ENCODE peak calls at places on chromosomes 11 and 22, in nine cellular contexts. E, I, C, L, B, Z, N, W and R are unnamed samples.

GRCh38 chr11:8082391-8083087 is 1.5 kb downstream of the TUB start:
- DNase-seq in Z (no peak), W (no peak), N (peak; percentile 59), C (no peak), E (no peak), L (no peak), B (no peak), I (no peak), R (peak; percentile 67)

GRCh38 chr11:64870176-64870892 is 8.1 kb downstream of the EHD1 start:
- DNase-seq in L (no peak), B (no peak), E (no peak), I (peak; percentile 58), N (no peak), W (peak; percentile 66), Z (no peak), C (no peak), R (peak; percentile 76)

GRCh38 chr11:2584812-2585565 is 114.8 kb downstream of the KCNQ1OT1 start:
- DNase-seq in B (peak; percentile 30), L (no peak), W (no peak), I (no peak), C (no peak), N (peak; percentile 21), Z (no peak), E (peak; percentile 11), R (peak; percentile 3)

GRCh38 chr11:128575956-128576340 is 11.4 kb downstream of the ETS1 start:
- DNase-seq in B (no peak), L (no peak), C (no peak), N (no peak), W (peak; percentile 83), Z (no peak), I (no peak), E (no peak), R (no peak)

GRCh38 chr22:20158366-20159036 is 7.6 kb upstream of the CCDC188 start:
- DNase-seq in L (no peak), B (no peak), N (no peak), I (no peak), C (no peak), E (no peak), Z (no peak), W (no peak), R (no peak)

GRCh38 chr11:119155733-119156492 is 7.1 kb downstream of the ABCG4 start:
- DNase-seq in L (no peak), E (no peak), Z (peak; percentile 41), I (no peak), N (peak; percentile 59), C (no peak), W (no peak), B (no peak), R (no peak)

GRCh38 chr11:102347526-102348331 is 715 bp downstream of the BIRC2 start:
- DNase-seq in Z (peak; percentile 76), C (no peak), I (peak; percentile 29), E (no peak), N (no peak), L (no peak), B (no peak), W (peak; percentile 55), R (peak; percentile 71)

GRCh38 chr22:27420817-27421361 is 380.7 kb downstream of the MN1 start:
- DNase-seq in N (no peak), W (peak; percentile 93), Z (peak; percentile 52), L (peak; percentile 82), I (peak; percentile 93), C (no peak), E (peak; percentile 84), B (peak; percentile 64), R (peak; percentile 60)

GRCh38 chr11:77379253-77379652 is 77.8 kb upstream of the GDPD4 start:
- DNase-seq in W (no peak), E (no peak), B (no peak), C (no peak), I (peak; percentile 42), N (no peak), Z (no peak), L (no peak), R (no peak)

GRCh38 chr11:70522613-70523311 is 124.4 kb downstream of the CTTN start:
- DNase-seq in Z (no peak), N (peak; percentile 35), I (no peak), C (no peak), B (no peak), W (no peak), L (no peak), E (no peak), R (no peak)

GRCh38 chr11:11072067-11072466 is 214.2 kb upstream of the ZBED5 start:
- DNase-seq in E (no peak), Z (no peak), C (no peak), B (no peak), N (peak; percentile 56), W (no peak), L (no peak), I (no peak), R (no peak)

GRCh38 chr22:46509416-46510089 is 27.9 kb downstream of the CELSR1 start:
- DNase-seq in E (no peak), W (no peak), I (no peak), C (no peak), Z (no peak), B (no peak), L (no peak), N (no peak), R (peak; percentile 2)

GRCh38 chr11:112795896-112796686 is 165.1 kb upstream of the NCAM1 start:
- DNase-seq in E (no peak), I (no peak), C (no peak), L (no peak), W (no peak), Z (no peak), B (no peak), N (no peak), R (peak; percentile 17)

GRCh38 chr11:108825381-108825780 is 160.5 kb downstream of the DDX10 start:
- DNase-seq in C (no peak), I (no peak), E (no peak), B (no peak), L (no peak), W (no peak), Z (no peak), N (no peak), R (no peak)

GRCh38 chr11:88535916-88536547 is 198.5 kb upstream of the CTSC start:
- DNase-seq in Z (no peak), B (no peak), N (no peak), W (peak; percentile 91), E (no peak), I (no peak), C (no peak), L (no peak), R (peak; percentile 17)

DNA sequence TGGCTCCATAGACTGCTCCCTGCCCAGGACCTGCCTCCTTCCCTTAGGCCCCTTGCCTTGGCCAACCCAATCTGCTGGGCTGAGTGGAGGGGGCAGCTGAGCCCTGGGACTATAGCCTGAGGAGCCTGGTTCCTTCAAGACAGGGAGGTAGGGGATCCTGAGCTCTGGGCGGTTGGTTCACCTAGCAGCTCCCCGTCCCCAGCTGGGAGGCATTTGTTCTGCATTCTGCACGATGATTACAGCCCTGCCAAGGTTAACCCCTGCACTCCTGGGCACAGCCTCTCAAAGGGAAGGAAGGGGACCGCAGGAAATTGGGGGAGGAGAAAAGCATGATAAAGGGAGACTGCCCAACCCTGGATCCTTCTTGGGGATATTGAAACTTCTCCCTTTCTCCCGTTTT is 3.5 kb upstream of the CDC42EP1 start:
- DNase-seq in I (no peak), C (no peak), W (no peak), E (no peak), L (no peak), B (no peak), N (peak; percentile 60), Z (no peak), R (no peak)
- H3K27ac ChIP-seq in I (no peak overlapping the region), C (no peak overlapping the region), W (no peak overlapping the region), E (peak overlapping the region; percentile 98), L (peak overlapping the region; percentile 100), B (no peak overlapping the region), N (no peak overlapping the region), Z (no peak overlapping the region), R (peak overlapping the region; percentile 71)

DNA sequence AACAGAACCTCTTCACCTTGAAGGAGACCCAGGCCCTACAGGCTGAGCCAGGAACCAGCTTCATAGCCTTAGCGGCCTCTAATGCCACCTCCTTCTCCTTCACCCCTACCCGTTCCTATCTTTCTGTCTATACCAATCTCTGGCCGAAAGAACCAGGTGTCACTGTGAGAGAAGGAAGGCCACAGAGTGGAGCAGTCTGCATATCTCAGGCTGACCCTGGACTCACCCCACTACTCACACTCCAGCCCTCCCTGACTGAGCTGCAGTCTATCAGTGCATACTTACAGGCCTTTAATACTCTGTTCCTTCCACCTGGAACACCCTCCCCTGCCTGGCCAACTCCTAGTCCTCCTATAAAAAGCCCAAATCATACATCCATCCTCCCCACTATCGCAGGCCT is 32.7 kb downstream of the ARAP1 start:
- DNase-seq in E (no peak), W (no peak), I (no peak), B (no peak), Z (no peak), L (no peak), C (no peak), N (no peak), R (no peak)
- H3K27ac ChIP-seq in E (peak overlapping the region; percentile 93), W (no peak overlapping the region), I (no peak overlapping the region), B (peak overlapping the region; percentile 90), Z (no peak overlapping the region), L (peak overlapping the region; percentile 89), C (no peak overlapping the region), N (no peak overlapping the region), R (no peak overlapping the region)

GRCh38 chr11:130631119-130631518 is 182.7 kb downstream of the ADAMTS15 start:
- DNase-seq in N (no peak), B (no peak), W (peak; percentile 86), I (peak; percentile 93), C (no peak), L (no peak), E (no peak), Z (no peak), R (no peak)
- H3K27ac ChIP-seq in N (no peak overlapping the region), B (no peak overlapping the region), W (peak overlapping the region; percentile 38), I (no peak overlapping the region), C (no peak overlapping the region), L (no peak overlapping the region), E (no peak overlapping the region), Z (no peak overlapping the region), R (no peak overlapping the region)

DNA sequence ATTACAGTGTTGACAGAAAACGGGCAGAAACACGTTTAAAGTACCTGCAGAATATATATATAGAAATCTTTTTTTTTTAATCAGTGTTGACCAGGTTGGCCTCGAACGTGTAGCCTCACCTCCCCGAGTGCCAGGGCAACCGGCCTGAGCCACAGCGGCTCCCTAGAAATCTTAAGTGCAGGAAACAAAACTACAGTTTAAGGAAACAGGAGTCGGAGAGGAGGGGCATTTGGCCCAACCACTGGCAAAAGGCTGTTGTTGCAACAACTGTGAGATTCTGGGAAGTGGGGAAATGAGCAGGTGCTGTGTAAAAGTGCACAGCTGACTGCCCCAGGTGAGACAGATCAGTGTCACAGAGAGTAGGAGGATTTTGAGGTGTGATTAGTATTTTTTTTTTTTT is 3.7 kb downstream of the YWHAH start:
- DNase-seq in E (no peak), Z (no peak), L (no peak), N (no peak), B (no peak), W (no peak), I (no peak), C (no peak), R (no peak)
- H3K27ac ChIP-seq in E (peak overlapping the region; percentile 0), Z (no peak overlapping the region), L (no peak overlapping the region), N (no peak overlapping the region), B (no peak overlapping the region), W (peak overlapping the region; percentile 11), I (no peak overlapping the region), C (no peak overlapping the region), R (no peak overlapping the region)

GRCh38 chr11:69377029-69377952 is 83.3 kb downstream of the MYEOV start:
- DNase-seq in W (no peak), C (no peak), Z (no peak), L (no peak), I (no peak), E (peak; percentile 8), B (no peak), N (no peak), R (no peak)
- H3K27ac ChIP-seq in W (no peak overlapping the region), C (no peak overlapping the region), Z (no peak overlapping the region), L (peak overlapping the region; percentile 57), I (no peak overlapping the region), E (no peak overlapping the region), B (no peak overlapping the region), N (no peak overlapping the region), R (no peak overlapping the region)

GRCh38 chr11:18366286-18366685 is 28.1 kb upstream of the LDHA start:
- DNase-seq in N (no peak), L (no peak), B (no peak), I (no peak), E (no peak), C (no peak), W (no peak), Z (no peak), R (no peak)
- H3K27ac ChIP-seq in N (no peak overlapping the region), L (no peak overlapping the region), B (no peak overlapping the region), I (no peak overlapping the region), E (no peak overlapping the region), C (no peak overlapping the region), W (no peak overlapping the region), Z (no peak overlapping the region), R (no peak overlapping the region)